ENCODE peak calls at places on chromosome 16, in nine cellular contexts. B, M, E, D, W, S, H, N and U are unnamed samples.

GRCh38 chr16:27690604-27691003 is 140.7 kb downstream of the KATNIP start:
- DNase-seq in S (peak; percentile 42), N (peak; percentile 30), M (peak; percentile 24), H (no peak), B (peak; percentile 60), W (peak; percentile 11), D (no peak), E (peak; percentile 21), U (peak; percentile 47)

GRCh38 chr16:13480801-13481200 is 439.2 kb upstream of the ERCC4 start:
- DNase-seq in M (no peak), S (no peak), W (no peak), B (no peak), N (no peak), E (no peak), H (no peak), D (no peak), U (no peak)

GRCh38 chr16:28168991-28169554 is 42.7 kb downstream of the XPO6 start:
- DNase-seq in H (no peak), D (no peak), S (no peak), E (no peak), N (no peak), W (no peak), M (no peak), B (no peak), U (no peak)

GRCh38 chr16:89678258-89678657 is 8.2 kb upstream of the CDK10 start:
- DNase-seq in S (no peak), W (peak; percentile 58), H (no peak), D (no peak), E (no peak), B (no peak), M (no peak), N (no peak), U (peak; percentile 32)

GRCh38 chr16:67463059-67463458 is 17.9 kb downstream of the ATP6V0D1 start:
- DNase-seq in S (peak; percentile 45), M (no peak), H (no peak), E (no peak), B (no peak), W (no peak), N (no peak), D (no peak), U (no peak)

GRCh38 chr16:57386381-57386951 is 14.2 kb downstream of the CX3CL1 start:
- DNase-seq in S (peak; percentile 65), N (no peak), H (no peak), E (no peak), B (no peak), W (no peak), D (no peak), M (no peak), U (no peak)

GRCh38 chr16:48022496-48022895 is 133.3 kb downstream of the ABCC12 start:
- DNase-seq in W (no peak), D (no peak), M (no peak), S (no peak), B (no peak), N (no peak), E (no peak), H (no peak), U (no peak)

GRCh38 chr16:82631701-82632685 is 5.2 kb downstream of the CDH13 start:
- DNase-seq in E (no peak), D (peak; percentile 19), W (no peak), M (no peak), B (peak; percentile 61), H (peak; percentile 38), S (no peak), N (no peak), U (peak; percentile 25)

GRCh38 chr16:22692034-22692433 is 121.9 kb upstream of the HS3ST2 start:
- DNase-seq in N (no peak), B (no peak), D (no peak), M (no peak), S (peak; percentile 28), W (no peak), H (no peak), E (no peak), U (no peak)

GRCh38 chr16:17887963-17888362 is 417.2 kb upstream of the XYLT1 start:
- DNase-seq in S (peak; percentile 28), W (no peak), D (no peak), N (no peak), M (no peak), H (no peak), B (no peak), E (no peak), U (no peak)

GRCh38 chr16:17469011-17469741 is 1.6 kb downstream of the XYLT1 start:
- DNase-seq in E (no peak), N (no peak), W (peak; percentile 41), H (peak; percentile 34), M (peak; percentile 23), S (peak; percentile 89), B (no peak), D (no peak), U (peak; percentile 17)

GRCh38 chr16:47622666-47623176 is 161.6 kb downstream of the PHKB start:
- DNase-seq in H (no peak), S (no peak), M (no peak), W (no peak), B (no peak), N (no peak), D (no peak), E (no peak), U (no peak)

GRCh38 chr16:57797526-57798266 is 4.6 kb downstream of the KIFC3 start:
- DNase-seq in S (no peak), E (no peak), H (no peak), D (peak; percentile 73), N (peak; percentile 88), W (no peak), B (peak; percentile 82), M (peak; percentile 73), U (peak; percentile 67)

GRCh38 chr16:84117482-84117843 is 721 bp upstream of the MBTPS1 start:
- DNase-seq in D (peak; percentile 7), S (no peak), H (peak; percentile 57), E (no peak), B (peak; percentile 62), N (no peak), W (peak; percentile 64), M (peak; percentile 24), U (peak; percentile 58)

GRCh38 chr16:19118938-19119431 is 5.2 kb downstream of the ITPRIPL2 start:
- DNase-seq in D (peak; percentile 76), M (no peak), W (no peak), E (no peak), B (no peak), N (peak; percentile 63), H (no peak), S (peak; percentile 96), U (no peak)

GRCh38 chr16:82810077-82810476 is 183.3 kb downstream of the CDH13 start:
- DNase-seq in D (no peak), B (no peak), E (no peak), S (no peak), M (no peak), H (no peak), N (no peak), W (no peak), U (no peak)

GRCh38 chr16:11583171-11583570 is 3.5 kb downstream of the LITAF start:
- DNase-seq in E (no peak), N (no peak), S (peak; percentile 59), W (no peak), M (no peak), B (no peak), D (no peak), H (no peak), U (no peak)

GRCh38 chr16:88460496-88461169 is 7.6 kb downstream of the ZFPM1 start:
- DNase-seq in B (no peak), W (no peak), S (no peak), N (no peak), M (no peak), D (no peak), H (no peak), E (no peak), U (no peak)

GRCh38 chr16:54447606-54448440 is 161.2 kb upstream of the IRX3 start:
- DNase-seq in E (no peak), H (no peak), S (peak; percentile 97), N (peak; percentile 48), M (no peak), D (peak; percentile 62), B (no peak), W (no peak), U (no peak)

GRCh38 chr16:64656471-64656870 is 465.4 kb downstream of the CDH11 start:
- DNase-seq in M (no peak), W (no peak), B (no peak), S (no peak), E (no peak), H (no peak), N (no peak), D (no peak), U (no peak)

GRCh38 chr16:19014456-19014855 is 30.7 kb downstream of the TMC7 start:
- DNase-seq in E (no peak), M (no peak), H (no peak), S (peak; percentile 30), N (no peak), B (peak; percentile 50), D (no peak), W (no peak), U (no peak)

GRCh38 chr16:72937360-72937759 is 110.6 kb downstream of the ZFHX3 start:
- DNase-seq in N (no peak), W (no peak), B (no peak), D (peak; percentile 24), S (no peak), H (no peak), E (no peak), M (no peak), U (no peak)

GRCh38 chr16:71474864-71475263 is 12.8 kb upstream of the ZNF23 start:
- DNase-seq in N (no peak), D (peak; percentile 90), B (no peak), H (no peak), W (no peak), S (peak; percentile 94), M (no peak), E (peak; percentile 90), U (no peak)
- TF ChIP-seq EZH2phosphoT487 in N (no peak), D (no peak), B (no peak), H (no peak), W (no peak), S (peak; percentile 76), M (no peak), E (no peak), U (no peak)

GRCh38 chr16:2142942-2143868 is 5.2 kb upstream of the RAB26 start:
- DNase-seq in D (no peak), H (no peak), E (no peak), S (no peak), W (no peak), B (no peak), N (peak; percentile 6), M (no peak), U (no peak)
- H3K4me1 ChIP-seq in D (peaks cover 5% of the 10 kb centered on the region), H (peaks cover 16% of the 10 kb centered on the region), E (peaks cover 32% of the 10 kb centered on the region), S (no peaks in the 10 kb centered on the region), W (peaks cover 5% of the 10 kb centered on the region), B (no peaks in the 10 kb centered on the region), N (peaks cover 6% of the 10 kb centered on the region), M (peaks cover 3% of the 10 kb centered on the region), U (no peaks in the 10 kb centered on the region)

DNA sequence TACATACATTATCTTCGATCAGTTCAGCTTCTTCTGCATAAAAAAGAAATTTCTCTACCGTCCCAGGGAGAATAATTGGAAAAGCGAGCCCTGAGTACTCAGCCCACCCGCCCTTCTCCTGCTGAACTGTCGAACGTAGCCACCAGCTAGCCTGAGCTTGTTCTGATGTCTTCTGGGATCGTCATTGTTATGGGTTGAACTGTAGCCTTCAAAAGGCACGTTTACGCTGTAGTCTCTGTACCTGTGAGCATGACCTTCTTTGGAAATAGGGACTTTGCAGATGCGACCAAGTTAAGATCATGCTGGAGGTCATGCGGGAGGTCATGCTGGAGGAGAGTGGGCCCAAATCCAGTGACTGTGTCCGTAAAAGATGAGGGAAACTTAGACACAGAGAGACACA is 86.2 kb downstream of the CMIP start:
- DNase-seq in E (no peak), B (no peak), S (no peak), D (no peak), W (no peak), M (no peak), H (no peak), N (no peak), U (no peak)
- H3K27ac ChIP-seq in E (no peak overlapping the region), B (no peak overlapping the region), S (no peak overlapping the region), D (no peak overlapping the region), W (no peak overlapping the region), M (no peak overlapping the region), H (no peak overlapping the region), N (no peak overlapping the region), U (no peak overlapping the region)

GRCh38 chr16:69195371-69196029 is 8.5 kb downstream of the SNTB2 start:
- DNase-seq in N (no peak), B (no peak), H (no peak), D (no peak), M (no peak), E (no peak), S (no peak), W (no peak), U (no peak)
- TF ChIP-seq EZH2phosphoT487 in N (no peak), B (no peak), H (no peak), D (no peak), M (no peak), E (no peak), S (no peak), W (no peak), U (no peak)